ENCODE peak calls at places on chromosomes 13 and 19, in nine cellular contexts. T, L, B, M, Y, I, Z, X and J are unnamed samples.
A peak's percentile ranks its signal among the peaks of the same experiment; 100 is the strongest.

GRCh38 chr19:10036601-10037071 is 23.4 kb downstream of the RDH8 start:
- DNase-seq in T (no peak), X (no peak), I (no peak), M (no peak), Z (no peak), Y (no peak), L (no peak), B (no peak), J (no peak)

GRCh38 chr13:46296465-46296822 is 84.7 kb downstream of the LRRC63 start:
- DNase-seq in I (no peak), L (no peak), T (no peak), Y (no peak), M (no peak), B (no peak), X (no peak), Z (no peak), J (no peak)

GRCh38 chr13:34931572-34931971 is 10.5 kb upstream of the NBEA start:
- DNase-seq in Z (no peak), L (no peak), X (no peak), Y (no peak), I (no peak), T (no peak), M (no peak), B (no peak), J (peak; percentile 68)

GRCh38 chr19:8831373-8831772 is 731 bp downstream of the ZNF558 start:
- DNase-seq in T (no peak), L (no peak), Y (no peak), I (no peak), B (no peak), Z (no peak), M (no peak), X (no peak), J (no peak)

GRCh38 chr19:38433268-38433733 is at the start of gene RYR1:
- DNase-seq in L (peak; percentile 78), T (no peak), M (peak; percentile 98), Y (peak; percentile 67), I (peak; percentile 76), X (no peak), Z (peak; percentile 48), B (peak; percentile 39), J (peak; percentile 87)

GRCh38 chr13:24659239-24659638 is 21.0 kb upstream of the ATP12A start:
- DNase-seq in Z (no peak), X (no peak), I (no peak), T (no peak), Y (no peak), M (no peak), L (no peak), B (no peak), J (no peak)

GRCh38 chr19:4391701-4392543 is 8.4 kb downstream of the SH3GL1 start:
- DNase-seq in Z (no peak), T (no peak), L (no peak), M (no peak), X (no peak), B (no peak), I (no peak), Y (peak; percentile 53), J (no peak)

GRCh38 chr13:20713751-20714150 is 10.3 kb downstream of the IL17D start:
- DNase-seq in B (no peak), M (no peak), X (no peak), T (no peak), L (peak; percentile 45), I (peak; percentile 70), Z (no peak), Y (no peak), J (peak; percentile 52)

GRCh38 chr19:3851254-3852176 is 17.3 kb downstream of the ZFR2 start:
- DNase-seq in X (no peak), L (no peak), Y (no peak), I (no peak), T (no peak), M (no peak), B (no peak), Z (no peak), J (no peak)

GRCh38 chr19:662207-662961 is 630 bp downstream of the RNF126 start:
- DNase-seq in Z (peak; percentile 68), B (peak; percentile 85), L (peak; percentile 91), I (no peak), T (no peak), X (no peak), Y (no peak), M (peak; percentile 61), J (peak; percentile 59)

GRCh38 chr19:53328967-53329366 is 4.6 kb upstream of the ZNF845 start:
- DNase-seq in I (peak; percentile 73), Y (peak; percentile 70), T (no peak), M (peak; percentile 47), B (peak; percentile 24), Z (no peak), X (no peak), L (peak; percentile 80), J (peak; percentile 41)

GRCh38 chr19:58252102-58252685 is 23.5 kb downstream of the ZNF544 start:
- DNase-seq in T (no peak), X (no peak), Z (no peak), I (no peak), M (no peak), Y (no peak), B (no peak), L (no peak), J (no peak)

GRCh38 chr13:84088996-84089395 is 206.7 kb upstream of the SLITRK1 start:
- DNase-seq in X (no peak), M (no peak), L (no peak), B (no peak), Z (no peak), I (no peak), Y (no peak), T (no peak), J (no peak)

GRCh38 chr13:46015374-46015773 is 37.2 kb downstream of the ZC3H13 start:
- DNase-seq in X (no peak), Y (no peak), Z (no peak), B (no peak), I (no peak), L (no peak), M (no peak), T (no peak), J (no peak)

GRCh38 chr13:77460195-77460594 is 75.3 kb upstream of the SCEL start:
- DNase-seq in B (no peak), X (no peak), T (peak; percentile 27), M (no peak), I (peak; percentile 81), L (no peak), Z (peak; percentile 39), Y (peak; percentile 39), J (no peak)

GRCh38 chr19:12720851-12721655 is 2.7 kb downstream of the TNPO2 start:
- DNase-seq in B (no peak), L (peak; percentile 88), M (peak; percentile 54), I (no peak), Z (no peak), Y (no peak), X (no peak), T (no peak), J (peak; percentile 8)

GRCh38 chr19:33621811-33622504 is at the start of gene CHST8:
- DNase-seq in M (peak; percentile 75), T (no peak), L (peak; percentile 88), Y (peak; percentile 40), I (no peak), X (no peak), B (no peak), Z (peak; percentile 42), J (peak; percentile 80)

GRCh38 chr19:18340990-18341868 is 831 bp downstream of the PGPEP1 start:
- DNase-seq in B (peak; percentile 74), Y (peak; percentile 48), M (peak; percentile 80), I (peak; percentile 82), L (peak; percentile 89), Z (peak; percentile 56), T (peak; percentile 21), X (peak; percentile 23), J (peak; percentile 29)

GRCh38 chr19:6833166-6833790 is 54.1 kb upstream of the ADGRE1 start:
- DNase-seq in Z (no peak), B (no peak), I (peak; percentile 55), M (no peak), L (no peak), T (no peak), X (no peak), Y (no peak), J (no peak)

GRCh38 chr19:18406749-18407148 is 9.3 kb upstream of the LRRC25 start:
- DNase-seq in B (no peak), M (no peak), I (no peak), L (no peak), X (no peak), Y (no peak), Z (no peak), T (no peak), J (no peak)

GRCh38 chr13:30377312-30377685 is 45.0 kb upstream of the UBE2L5 start:
- DNase-seq in I (no peak), B (no peak), Y (no peak), L (no peak), X (no peak), Z (no peak), T (no peak), M (no peak), J (no peak)

GRCh38 chr13:33090755-33091454 is 74.7 kb downstream of the KL start:
- DNase-seq in M (no peak), X (no peak), L (no peak), I (no peak), B (no peak), Z (no peak), Y (no peak), T (no peak), J (no peak)

GRCh38 chr19:27672309-27673047 is 1540.5 kb downstream of the UQCRFS1 start:
- DNase-seq in M (no peak), L (no peak), T (no peak), Y (peak; percentile 32), X (no peak), B (no peak), I (peak; percentile 6), Z (peak; percentile 15), J (no peak)
- H3K9me3 ChIP-seq in M (no peaks in the 10 kb centered on the region), L (peaks cover 6% of the 10 kb centered on the region), T (no peaks in the 10 kb centered on the region), Y (no peaks in the 10 kb centered on the region), X (no peaks in the 10 kb centered on the region), B (peaks cover 2% of the 10 kb centered on the region), I (no peaks in the 10 kb centered on the region), Z (peaks cover 69% of the 10 kb centered on the region), J (no peaks in the 10 kb centered on the region)

GRCh38 chr19:44499559-44499958 is 763 bp downstream of the ZNF180 start:
- DNase-seq in T (no peak), X (no peak), Z (no peak), L (no peak), M (no peak), Y (no peak), I (no peak), B (no peak), J (no peak)
- TF ChIP-seq CTCF in T (no peak), X (no peak), Z (no peak), L (no peak), M (peak; percentile 33), Y (no peak), I (no peak), B (no peak), J (no peak)

GRCh38 chr13:31587696-31588266 is 151.5 kb upstream of the RXFP2 start:
- DNase-seq in Y (no peak), Z (no peak), B (no peak), I (no peak), X (no peak), M (no peak), T (no peak), L (no peak), J (no peak)
- H3K4me1 ChIP-seq in Y (no peaks in the 10 kb centered on the region), Z (no peaks in the 10 kb centered on the region), B (no peaks in the 10 kb centered on the region), I (no peaks in the 10 kb centered on the region), X (no peaks in the 10 kb centered on the region), M (no peaks in the 10 kb centered on the region), T (no peaks in the 10 kb centered on the region), L (no peaks in the 10 kb centered on the region), J (no peaks in the 10 kb centered on the region)

DNA sequence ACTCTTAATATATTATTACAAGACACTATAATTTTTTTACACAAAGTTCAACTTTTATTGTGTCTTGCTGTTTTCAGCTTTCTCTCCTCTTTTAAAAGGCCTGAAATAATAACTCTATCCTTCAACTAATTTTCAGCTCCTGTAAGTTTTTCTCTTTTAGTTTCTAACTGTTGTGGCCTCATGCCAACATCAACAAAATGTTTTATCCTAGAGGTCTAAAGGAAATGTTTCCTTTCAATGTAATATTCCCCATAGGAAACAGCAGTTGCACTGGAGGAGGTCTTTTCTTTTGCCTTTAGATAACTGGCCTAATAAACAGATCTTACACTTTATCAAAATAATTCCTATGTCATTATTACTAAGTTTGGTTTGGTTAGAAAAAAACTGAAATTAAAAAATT is 8.5 kb upstream of the ZNF616 start:
- DNase-seq in Y (no peak), T (no peak), B (no peak), M (no peak), Z (no peak), L (no peak), I (no peak), X (no peak), J (no peak)
- H3K9me3 ChIP-seq in Y (peaks cover 18% of the 10 kb centered on the region), T (no peaks in the 10 kb centered on the region), B (peaks cover 16% of the 10 kb centered on the region), M (no peaks in the 10 kb centered on the region), Z (peaks cover 45% of the 10 kb centered on the region), L (peaks cover 28% of the 10 kb centered on the region), I (no peaks in the 10 kb centered on the region), X (peaks cover 13% of the 10 kb centered on the region), J (no peaks in the 10 kb centered on the region)